ENCODE peak calls at places on chromosomes 1 and 21, in eight cellular contexts. G is mesendoderm, H is endodermal cell, N is colonic mucosa, V is neural progenitor cell, B is NT2/D1, K is astrocyte, D is IMR-90. X is an unnamed sample.

GRCh38 chr1:213962508-213962907 is 25.3 kb upstream of the PROX1 start:
- DNase-seq in V (no peak), G (no peak), B (no peak), N (no peak), D (no peak), K (no peak), H (no peak), X (no peak)

GRCh38 chr1:103514920-103515503 is 10.5 kb upstream of the RNPC3 start:
- DNase-seq in G (peak; percentile 55), K (peak; percentile 20), H (no peak), V (peak; percentile 53), N (no peak), B (peak; percentile 20), D (peak; percentile 63), X (peak; percentile 80)

GRCh38 chr1:182229907-182230522 is 161.6 kb downstream of the GLUL start:
- DNase-seq in V (peak; percentile 44), G (peak; percentile 39), D (no peak), B (no peak), K (no peak), H (no peak), N (no peak), X (peak; percentile 82)

GRCh38 chr1:46248122-46248920 is 758 bp downstream of the RAD54L start:
- DNase-seq in V (peak; percentile 65), B (peak; percentile 75), H (peak; percentile 82), N (peak; percentile 82), K (no peak), D (no peak), G (peak; percentile 85), X (peak; percentile 3)

GRCh38 chr1:198273901-198274300 is 117.1 kb downstream of the NEK7 start:
- DNase-seq in G (no peak), N (no peak), V (no peak), K (no peak), B (no peak), H (no peak), D (no peak), X (no peak)

GRCh38 chr1:43546388-43547100 is 15.9 kb downstream of the PTPRF start:
- DNase-seq in D (no peak), V (no peak), H (no peak), G (no peak), B (no peak), N (no peak), K (no peak), X (no peak)

GRCh38 chr1:187725216-187725615 is 896.5 kb downstream of the PLA2G4A start:
- DNase-seq in B (no peak), N (no peak), V (no peak), D (no peak), G (no peak), H (no peak), K (no peak), X (no peak)

GRCh38 chr1:204104331-204105222 is 31.7 kb downstream of the SOX13 start:
- DNase-seq in K (peak; percentile 29), B (no peak), N (peak; percentile 81), G (no peak), D (no peak), H (no peak), V (no peak), X (no peak)

GRCh38 chr1:67921725-67922489 is 88.6 kb upstream of the GNG12 start:
- DNase-seq in V (no peak), N (no peak), G (no peak), D (peak; percentile 36), B (no peak), K (no peak), H (no peak), X (no peak)

GRCh38 chr21:26849428-26850115 is 4.4 kb upstream of the ADAMTS1 start:
- DNase-seq in N (no peak), K (peak; percentile 32), G (peak; percentile 64), D (peak; percentile 80), V (peak; percentile 74), B (peak; percentile 36), H (no peak), X (peak; percentile 90)

GRCh38 chr1:241957692-241958494 is at the start of gene BECN2:
- DNase-seq in V (no peak), G (no peak), K (no peak), H (peak; percentile 55), N (no peak), B (no peak), D (no peak), X (no peak)

GRCh38 chr1:84247425-84248220 is 53.9 kb upstream of the SAMD13 start:
- DNase-seq in H (no peak), V (no peak), B (no peak), K (peak; percentile 98), G (peak; percentile 14), D (peak; percentile 96), N (peak; percentile 66), X (peak; percentile 81)

GRCh38 chr1:243287652-243288051 is 31.8 kb downstream of the SDCCAG8 start:
- DNase-seq in H (no peak), V (no peak), D (peak; percentile 93), B (no peak), N (no peak), K (peak; percentile 96), G (peak; percentile 13), X (peak; percentile 55)

GRCh38 chr1:217004776-217005436 is 281.7 kb upstream of the ESRRG start:
- DNase-seq in K (no peak), H (no peak), G (no peak), D (no peak), B (no peak), N (no peak), V (no peak), X (no peak)

GRCh38 chr1:36222481-36223372 is 1.5 kb upstream of the THRAP3 start:
- DNase-seq in K (no peak), V (no peak), B (no peak), D (peak; percentile 22), N (no peak), H (no peak), G (no peak), X (no peak)

GRCh38 chr1:12067900-12068821 is 5.1 kb downstream of the TNFRSF8 start:
- DNase-seq in N (no peak), B (no peak), V (peak; percentile 46), D (peak; percentile 81), K (peak; percentile 80), G (peak; percentile 63), H (peak; percentile 90), X (peak; percentile 68)

GRCh38 chr1:12071892-12072291 is 8.8 kb downstream of the TNFRSF8 start:
- DNase-seq in G (no peak), K (no peak), N (no peak), D (no peak), B (no peak), V (no peak), H (no peak), X (no peak)

GRCh38 chr1:12065872-12066271 is 2.8 kb downstream of the TNFRSF8 start:
- DNase-seq in G (no peak), N (no peak), H (no peak), B (no peak), V (no peak), K (no peak), D (no peak), X (no peak)

GRCh38 chr1:12072741-12073140 is 9.6 kb downstream of the TNFRSF8 start:
- DNase-seq in V (no peak), G (no peak), K (no peak), B (no peak), N (no peak), H (no peak), D (no peak), X (no peak)

GRCh38 chr1:12069616-12070244 is 6.6 kb downstream of the TNFRSF8 start:
- DNase-seq in H (no peak), V (no peak), G (peak; percentile 61), D (no peak), N (no peak), K (peak; percentile 19), B (no peak), X (no peak)
- H3K9ac ChIP-seq in H (no peak overlapping the region), V (no peak overlapping the region), G (no peak overlapping the region), D (no peak overlapping the region), N (no peak overlapping the region), K (no peak overlapping the region), B (no peak overlapping the region), X (no peak overlapping the region)

DNA sequence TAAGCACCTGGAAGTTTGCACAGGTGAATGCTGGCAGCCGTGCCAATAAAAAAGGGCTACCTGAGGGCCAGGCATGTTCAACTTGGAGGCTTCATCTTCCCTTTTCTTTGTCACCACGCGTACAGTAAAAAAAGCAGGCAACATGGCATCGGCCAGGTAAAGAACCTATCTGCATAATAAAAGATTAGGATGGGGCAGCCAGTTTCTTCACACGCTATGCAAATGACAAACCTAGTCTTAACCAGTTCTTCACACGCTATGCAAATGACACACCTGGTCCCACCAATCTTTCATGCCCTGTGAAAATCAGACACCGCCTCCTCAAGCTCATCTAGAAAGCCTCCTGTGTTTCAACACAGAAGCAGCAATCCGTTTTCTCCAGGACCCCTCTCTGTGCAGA is 413.4 kb downstream of the HLX start:
- DNase-seq in K (no peak), H (peak; percentile 74), B (no peak), V (no peak), D (no peak), G (no peak), N (no peak), X (no peak)
- H3K9ac ChIP-seq in K (no peak overlapping the region), H (no peak overlapping the region), B (no peak overlapping the region), V (no peak overlapping the region), D (no peak overlapping the region), G (no peak overlapping the region), N (no peak overlapping the region), X (no peak overlapping the region)

DNA sequence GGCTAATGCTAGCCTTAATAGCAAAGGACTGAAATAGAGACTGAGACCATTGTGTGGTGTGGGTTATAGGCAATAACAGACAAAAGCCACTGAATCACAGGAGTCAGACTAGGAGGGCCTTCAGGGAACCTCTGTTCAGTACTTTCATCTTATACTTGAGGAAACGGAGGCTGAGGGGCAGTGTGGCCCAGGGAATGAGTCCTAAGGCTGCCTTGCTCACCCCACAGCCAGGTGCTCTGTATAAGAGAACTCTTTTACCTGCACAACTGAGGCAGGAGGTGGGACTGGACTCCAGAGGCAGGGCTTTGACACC is 2.7 kb downstream of the SMPDL3B start:
- DNase-seq in V (no peak), G (no peak), N (no peak), H (no peak), D (no peak), K (no peak), B (no peak), X (no peak)
- H3K9ac ChIP-seq in V (no peak overlapping the region), G (no peak overlapping the region), N (no peak overlapping the region), H (no peak overlapping the region), D (no peak overlapping the region), K (no peak overlapping the region), B (peak overlapping the region; percentile 27), X (no peak overlapping the region)

GRCh38 chr1:27576846-27577245 is 27.1 kb downstream of the AHDC1 start:
- DNase-seq in N (no peak), G (no peak), V (no peak), B (no peak), D (no peak), K (no peak), H (no peak), X (no peak)

GRCh38 chr1:27574001-27574781 is 29.8 kb downstream of the AHDC1 start:
- DNase-seq in V (no peak), B (no peak), N (no peak), H (no peak), D (no peak), G (peak; percentile 59), K (no peak), X (no peak)

GRCh38 chr1:27572679-27573426 is 31.1 kb downstream of the AHDC1 start:
- DNase-seq in N (no peak), K (no peak), G (peak; percentile 77), H (peak; percentile 72), D (no peak), V (peak; percentile 65), B (no peak), X (peak; percentile 49)

GRCh38 chr1:27575861-27576331 is 28.0 kb downstream of the AHDC1 start:
- DNase-seq in K (no peak), D (no peak), N (peak; percentile 64), B (no peak), G (peak; percentile 84), V (peak; percentile 83), H (peak; percentile 92), X (peak; percentile 65)

GRCh38 chr1:27574871-27575831 is 28.8 kb downstream of the AHDC1 start:
- DNase-seq in N (peak; percentile 74), D (peak; percentile 85), H (peak; percentile 96), V (peak; percentile 94), G (peak; percentile 95), K (peak; percentile 75), B (peak; percentile 89), X (peak; percentile 93)
- H3K9ac ChIP-seq in N (peak overlapping the region; percentile 28), D (no peak overlapping the region), H (peak overlapping the region; percentile 60), V (no peak overlapping the region), G (peak overlapping the region; percentile 72), K (peak overlapping the region; percentile 58), B (peak overlapping the region; percentile 77), X (peak overlapping the region; percentile 61)

X was measured in adipocyte.